ENCODE peak calls at places on chromosomes 4 and X, in eight cellular contexts. G, U, V, P, D, F, I and C are unnamed samples.
A peak's percentile ranks its signal among the peaks of the same experiment; 100 is the strongest.

GRCh38 chr4:108651068-108651794 is 832 bp downstream of the OSTC start:
- DNase-seq in P (peak; percentile 71), F (peak; percentile 7), U (no peak), D (no peak), G (peak; percentile 27), V (no peak), I (peak; percentile 26), C (peak; percentile 5)

GRCh38 chr4:6296026-6296425 is 26.4 kb downstream of the WFS1 start:
- DNase-seq in F (no peak), V (no peak), D (no peak), I (no peak), U (no peak), G (no peak), P (no peak), C (no peak)

GRCh38 chr4:51932261-51932660 is 87.9 kb downstream of the LRRC66 start:
- DNase-seq in D (no peak), U (no peak), P (no peak), V (no peak), F (no peak), G (no peak), I (no peak), C (no peak)

GRCh38 chr4:139958738-139959096 is 195.3 kb downstream of the MAML3 start:
- DNase-seq in P (no peak), I (no peak), F (no peak), U (no peak), D (no peak), V (no peak), G (no peak), C (no peak)

GRCh38 chrX:72620550-72621145 is 48.0 kb upstream of the HDAC8 start:
- DNase-seq in F (peak; percentile 94), I (peak; percentile 69), P (peak; percentile 92), U (no peak), V (no peak), D (peak; percentile 52), G (no peak), C (no peak)

GRCh38 chrX:24619647-24620046 is 27.5 kb downstream of the PCYT1B start:
- DNase-seq in P (peak; percentile 72), V (no peak), G (no peak), F (peak; percentile 19), I (peak; percentile 6), U (no peak), D (peak; percentile 21), C (no peak)

GRCh38 chr4:5708171-5708828 is at the start of gene EVC2:
- DNase-seq in F (peak; percentile 27), V (peak; percentile 73), G (peak; percentile 71), D (no peak), U (no peak), P (peak; percentile 85), I (peak; percentile 51), C (no peak)

GRCh38 chrX:19121898-19122640 is at the start of gene ADGRG2:
- DNase-seq in I (peak; percentile 1), D (no peak), F (peak; percentile 55), U (no peak), V (peak; percentile 35), G (peak; percentile 68), P (peak; percentile 52), C (no peak)

GRCh38 chr4:157978680-157979361 is 194.0 kb downstream of the GASK1B start:
- DNase-seq in U (no peak), P (peak; percentile 79), V (peak; percentile 45), I (peak; percentile 38), F (peak; percentile 59), D (peak; percentile 22), G (peak; percentile 83), C (no peak)

GRCh38 chrX:5876984-5877655 is 351.5 kb downstream of the NLGN4X start:
- DNase-seq in F (peak; percentile 30), V (peak; percentile 31), P (peak; percentile 5), G (peak; percentile 61), U (no peak), I (no peak), D (no peak), C (no peak)

GRCh38 chr4:33184684-33185083 is 2464.5 kb downstream of the PCDH7 start:
- DNase-seq in G (no peak), D (peak; percentile 30), I (no peak), V (no peak), F (no peak), P (peak; percentile 1), U (no peak), C (no peak)

GRCh38 chr4:7161721-7162214 is 30.6 kb upstream of the SORCS2 start:
- DNase-seq in D (no peak), U (no peak), V (no peak), G (no peak), P (no peak), I (no peak), F (no peak), C (no peak)

GRCh38 chr4:115113382-115114106 is at the start of gene NDST4:
- DNase-seq in U (no peak), D (no peak), I (peak; percentile 60), F (peak; percentile 6), V (no peak), G (peak; percentile 87), P (peak; percentile 49), C (no peak)

GRCh38 chr4:658681-659667 is 15.1 kb downstream of the ATP5ME start:
- DNase-seq in G (no peak), F (no peak), P (no peak), U (no peak), I (no peak), V (no peak), D (no peak), C (no peak)

GRCh38 chr4:18318682-18319410 is 297.3 kb upstream of the LCORL start:
- DNase-seq in I (peak; percentile 3), V (no peak), F (no peak), D (no peak), G (peak; percentile 15), P (no peak), U (no peak), C (no peak)

GRCh38 chr4:77036206-77036605 is 39.6 kb downstream of the CCNI start:
- DNase-seq in P (peak; percentile 87), I (peak; percentile 67), D (no peak), V (no peak), U (no peak), F (no peak), G (no peak), C (no peak)

GRCh38 chr4:139768366-139768765 is 102.7 kb downstream of the MGST2 start:
- DNase-seq in P (no peak), F (no peak), U (no peak), D (no peak), I (no peak), G (no peak), V (no peak), C (no peak)

GRCh38 chr4:3248811-3249661 is at the start of gene MSANTD1:
- DNase-seq in I (peak; percentile 51), F (no peak), D (peak; percentile 39), V (no peak), U (no peak), G (peak; percentile 38), P (peak; percentile 68), C (no peak)

GRCh38 chr4:186707996-186708395 is 15.7 kb downstream of the FAT1 start:
- DNase-seq in D (no peak), G (no peak), U (no peak), V (no peak), P (no peak), I (no peak), F (no peak), C (no peak)

GRCh38 chr4:99722006-99722405 is 64.4 kb upstream of the C4orf54 start:
- DNase-seq in V (no peak), G (no peak), D (no peak), F (no peak), P (no peak), I (peak; percentile 46), U (no peak), C (no peak)

GRCh38 chr4:163166041-163166579 is 580 bp downstream of the NAF1 start:
- DNase-seq in U (peak; percentile 66), V (peak; percentile 45), I (peak; percentile 53), P (peak; percentile 67), G (peak; percentile 83), F (peak; percentile 52), D (no peak), C (no peak)

DNA sequence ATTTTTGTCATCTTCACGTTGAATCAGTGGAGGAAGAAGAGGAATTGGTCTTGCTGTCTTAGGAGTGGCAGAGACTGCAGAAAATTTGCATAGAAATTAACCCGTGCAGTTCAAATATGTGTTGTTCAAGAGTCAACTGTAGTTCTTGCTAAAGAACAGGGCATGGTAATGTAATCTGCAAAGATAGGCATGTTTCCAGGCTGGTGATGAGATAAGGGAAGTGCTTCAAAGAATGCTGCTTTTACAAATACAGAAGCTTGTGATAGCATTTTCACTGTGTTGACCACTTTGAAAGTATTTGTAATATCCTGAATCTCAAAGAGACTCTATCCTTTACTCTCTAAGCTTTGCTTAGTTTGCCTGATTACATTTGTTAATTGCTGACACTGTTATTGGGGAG is 60.1 kb downstream of the PRRG1 start:
- DNase-seq in P (no peak), I (no peak), U (no peak), F (no peak), V (no peak), G (no peak), D (no peak), C (no peak)
- TF ChIP-seq CTCF in P (no peak), I (no peak), U (no peak), F (no peak), V (no peak), G (no peak), D (no peak), C (no peak)

GRCh38 chrX:111318901-111319300 is 48.6 kb upstream of the CAPN6 start:
- DNase-seq in P (no peak), D (no peak), G (no peak), F (no peak), V (no peak), I (no peak), U (no peak), C (no peak)
- TF ChIP-seq CTCF in P (no peak), D (no peak), G (no peak), F (no peak), V (no peak), I (no peak), U (no peak), C (no peak)

GRCh38 chrX:10031743-10032142 is 64.6 kb downstream of the CLDN34 start:
- DNase-seq in G (no peak), U (no peak), I (no peak), V (no peak), P (no peak), D (no peak), F (no peak), C (no peak)
- TF ChIP-seq CTCF in G (no peak), U (no peak), I (no peak), V (no peak), P (no peak), D (no peak), F (no peak), C (no peak)

DNA sequence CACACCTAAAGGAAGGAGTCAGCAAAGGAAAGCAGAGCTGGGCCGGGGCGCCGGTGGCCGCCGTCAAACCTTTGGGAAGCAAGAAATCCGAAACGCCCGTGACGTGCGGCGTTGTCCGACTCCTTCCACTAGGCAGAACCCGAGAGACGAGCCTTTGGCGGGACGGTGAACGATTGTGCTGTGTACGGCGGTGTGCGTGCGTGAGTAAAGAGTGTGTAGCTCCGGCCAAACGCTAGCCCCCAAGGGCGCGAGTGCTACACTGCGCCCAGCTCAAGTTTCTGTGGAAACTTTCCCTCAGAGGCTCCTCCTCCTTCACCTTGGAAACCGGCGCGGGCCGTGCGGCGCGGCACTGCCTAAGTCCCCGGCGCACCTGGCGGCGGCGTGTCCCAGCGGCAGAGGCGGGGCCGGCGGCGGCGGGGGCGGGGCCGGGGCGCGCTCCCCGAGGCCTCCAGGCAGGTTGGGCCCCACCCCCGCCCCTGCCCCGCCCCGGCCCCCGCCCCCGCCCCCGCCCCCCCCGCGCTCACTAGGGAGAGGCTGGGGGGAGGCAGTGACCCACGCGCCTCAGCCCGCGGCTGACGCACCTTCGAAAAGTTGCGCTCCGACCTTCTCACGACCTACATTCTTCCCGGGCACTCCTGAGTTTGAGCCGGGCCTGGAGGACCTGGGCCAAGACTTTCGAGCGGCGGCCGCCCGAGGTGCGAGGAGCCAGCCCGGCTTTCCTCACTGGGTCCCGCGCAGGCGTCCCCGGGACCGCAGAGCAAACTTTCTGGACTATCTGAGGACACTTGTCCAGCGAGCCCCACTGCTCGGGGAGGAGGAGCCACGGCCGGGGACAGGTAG is at the start of gene FHIP1A:
- DNase-seq in I (peak; percentile 90), D (peak; percentile 52), G (peak; percentile 95), F (peak; percentile 59), P (peak; percentile 76), U (peak; percentile 86), V (peak; percentile 95), C (peak; percentile 21)
- TF ChIP-seq CTCF in I (peak; percentile 45), D (no peak), G (no peak), F (no peak), P (no peak), U (no peak), V (no peak), C (no peak)